ENCODE peak calls at places on chromosomes 5 and 9, in seven cellular contexts. M, T, O, Q, G, L and K are unnamed samples.

GRCh38 chr5:173925449-173926071 is 37.4 kb downstream of the CPEB4 start:
- DNase-seq in M (no peak), T (peak), O (no peak), Q (no peak), G (peak), L (no peak), K (no peak)

GRCh38 chr5:123086376-123087055 is 2.5 kb upstream of the PRDM6 start:
- DNase-seq in M (no peak), T (no peak), O (no peak), Q (no peak), G (no peak), L (no peak), K (no peak)

GRCh38 chr5:9712506-9713285 is 82.5 kb upstream of the TAS2R1 start:
- DNase-seq in M (no peak), T (no peak), O (no peak), Q (no peak), G (no peak), L (no peak), K (no peak)

GRCh38 chr9:37424686-37425297 is 2.3 kb downstream of the GRHPR start:
- DNase-seq in M (no peak), T (no peak), O (no peak), Q (no peak), G (no peak), L (no peak), K (peak)

GRCh38 chr5:175739973-175740372 is 82.1 kb downstream of the HRH2 start:
- DNase-seq in M (no peak), T (no peak), O (no peak), Q (no peak), G (no peak), L (no peak), K (no peak)

GRCh38 chr5:161549106-161549505 is 2.6 kb upstream of the GABRB2 start:
- DNase-seq in M (no peak), T (no peak), O (no peak), Q (no peak), G (no peak), L (no peak), K (no peak)

GRCh38 chr9:17065062-17065461 is 69.8 kb upstream of the CNTLN start:
- DNase-seq in M (no peak), T (peak), O (no peak), Q (no peak), G (no peak), L (no peak), K (peak)

GRCh38 chr5:146620663-146621051 is 104.7 kb upstream of the GPR151 start:
- DNase-seq in M (no peak), T (no peak), O (no peak), Q (no peak), G (no peak), L (no peak), K (no peak)

GRCh38 chr5:73642296-73642695 is 16.3 kb downstream of the ARHGEF28 start:
- DNase-seq in M (no peak), T (no peak), O (no peak), Q (no peak), G (no peak), L (no peak), K (no peak)

GRCh38 chr5:133861161-133861737 is 107.2 kb downstream of the C5orf15 start:
- DNase-seq in M (no peak), T (no peak), O (peak), Q (no peak), G (no peak), L (no peak), K (no peak)

GRCh38 chr5:141192110-141192725 is at the start of gene PCDHB10:
- DNase-seq in M (no peak), T (peak), O (peak), Q (peak), G (no peak), L (no peak), K (peak)

GRCh38 chr5:74542477-74542876 is 98.1 kb downstream of the ENC1 start:
- DNase-seq in M (no peak), T (no peak), O (no peak), Q (no peak), G (no peak), L (no peak), K (no peak)

GRCh38 chr9:8489845-8490244 is 690.3 kb upstream of the DMAC1 start:
- DNase-seq in M (no peak), T (no peak), O (no peak), Q (no peak), G (no peak), L (no peak), K (no peak)

GRCh38 chr5:111830333-111830732 is 73.3 kb upstream of the NREP start:
- DNase-seq in M (no peak), T (peak), O (no peak), Q (no peak), G (no peak), L (no peak), K (no peak)

GRCh38 chr5:143968071-143968878 is 156.3 kb downstream of the HMHB1 start:
- DNase-seq in M (no peak), T (peak), O (no peak), Q (no peak), G (peak), L (no peak), K (no peak)

GRCh38 chr5:64635056-64635686 is 55.1 kb upstream of the SHISAL2B start:
- DNase-seq in M (no peak), T (peak), O (no peak), Q (no peak), G (peak), L (no peak), K (no peak)

GRCh38 chr9:127049581-127049980 is 72.9 kb downstream of the ANGPTL2 start:
- DNase-seq in M (no peak), T (peak), O (no peak), Q (no peak), G (no peak), L (no peak), K (no peak)

GRCh38 chr9:13143281-13143680 is 136.2 kb downstream of the MPDZ start:
- DNase-seq in M (no peak), T (no peak), O (no peak), Q (no peak), G (no peak), L (no peak), K (no peak)

GRCh38 chr9:81125446-81126092 is 563.8 kb downstream of the TLE1 start:
- DNase-seq in M (no peak), T (no peak), O (no peak), Q (no peak), G (no peak), L (no peak), K (no peak)

GRCh38 chr9:129763235-129763917 is 10.5 kb upstream of the PTGES start:
- DNase-seq in M (no peak), T (peak), O (no peak), Q (peak), G (no peak), L (no peak), K (peak)

GRCh38 chr5:123299124-123299523 is 124.1 kb downstream of the CEP120 start:
- DNase-seq in M (no peak), T (no peak), O (no peak), Q (no peak), G (no peak), L (no peak), K (no peak)

GRCh38 chr9:16352791-16353401 is 517.6 kb downstream of the BNC2 start:
- DNase-seq in M (no peak), T (peak), O (no peak), Q (no peak), G (no peak), L (no peak), K (no peak)

GRCh38 chr5:139287890-139288635 is 5.5 kb upstream of the MATR3 start:
- DNase-seq in M (no peak), T (peak), O (no peak), Q (no peak), G (no peak), L (no peak), K (no peak)

GRCh38 chr9:35774907-35775635 is 16.3 kb upstream of the NPR2 start:
- DNase-seq in M (no peak), T (peak), O (no peak), Q (peak), G (no peak), L (no peak), K (no peak)

GRCh38 chr5:128154943-128155342 is 71.4 kb downstream of the SLC12A2 start:
- DNase-seq in M (no peak), T (peak), O (no peak), Q (peak), G (no peak), L (no peak), K (no peak)

GRCh38 chr5:133969654-133970324 is 1.4 kb upstream of the C5orf15 start:
- DNase-seq in M (no peak), T (peak), O (no peak), Q (no peak), G (no peak), L (no peak), K (no peak)

GRCh38 chr5:116154252-116154651 is 69.4 kb downstream of the COMMD10 start:
- DNase-seq in M (no peak), T (no peak), O (no peak), Q (no peak), G (no peak), L (no peak), K (no peak)

GRCh38 chr5:61474746-61475145 is 142.7 kb downstream of the ZSWIM6 start:
- DNase-seq in M (no peak), T (no peak), O (no peak), Q (no peak), G (no peak), L (no peak), K (no peak)